ENCODE peak calls at places on chromosome 10, in four cellular contexts. S, V, K and B are unnamed samples.

GRCh38 chr10:78914060-78914378 is 154.7 kb upstream of the ZMIZ1 start:
- DNase-seq in S (no peak), V (peak; percentile 71), K (no peak), B (no peak)

GRCh38 chr10:118259288-118259906 is 82.7 kb downstream of the FAM204A start:
- DNase-seq in S (no peak), V (no peak), K (peak; percentile 29), B (no peak)

GRCh38 chr10:79394631-79395030 is 47.4 kb downstream of the PPIF start:
- DNase-seq in S (no peak), V (peak; percentile 16), K (no peak), B (no peak)

GRCh38 chr10:24721254-24722106 is 2.2 kb downstream of the ARHGAP21 start:
- DNase-seq in S (no peak), V (peak; percentile 78), K (peak; percentile 45), B (no peak)

GRCh38 chr10:55631071-55631654 is 729.9 kb downstream of the ZWINT start:
- DNase-seq in S (no peak), V (peak; percentile 80), K (peak; percentile 70), B (no peak)

GRCh38 chr10:110870823-110871235 is 899 bp upstream of the PDCD4 start:
- DNase-seq in S (no peak), V (no peak), K (no peak), B (no peak)

GRCh38 chr10:13674645-13675588 is 88.2 kb downstream of the PRPF18 start:
- DNase-seq in S (no peak), V (peak; percentile 7), K (no peak), B (no peak)

GRCh38 chr10:48364659-48365405 is 58.4 kb downstream of the MAPK8 start:
- DNase-seq in S (no peak), V (no peak), K (peak; percentile 53), B (peak; percentile 38)

GRCh38 chr10:42975005-42975493 is 101.8 kb upstream of the RET start:
- DNase-seq in S (no peak), V (peak; percentile 63), K (no peak), B (no peak)

GRCh38 chr10:62437696-62438095 is 63.5 kb downstream of the ZNF365 start:
- DNase-seq in S (peak; percentile 96), V (no peak), K (peak; percentile 68), B (peak; percentile 56)

GRCh38 chr10:79074732-79075131 is 6.0 kb downstream of the ZMIZ1 start:
- DNase-seq in S (no peak), V (no peak), K (no peak), B (no peak)

GRCh38 chr10:60186315-60187071 is 203.2 kb downstream of the ANK3 start:
- DNase-seq in S (peak; percentile 14), V (no peak), K (peak; percentile 54), B (no peak)

GRCh38 chr10:132592790-132593788 is 55.5 kb downstream of the INPP5A start:
- DNase-seq in S (no peak), V (peak; percentile 80), K (no peak), B (no peak)

GRCh38 chr10:785539-786214 is 96.2 kb upstream of the DIP2C start:
- DNase-seq in S (no peak), V (no peak), K (no peak), B (no peak)

GRCh38 chr10:48444266-48444665 is 137.8 kb downstream of the MAPK8 start:
- DNase-seq in S (peak; percentile 10), V (no peak), K (peak; percentile 57), B (no peak)

GRCh38 chr10:64501807-64502206 is 980.6 kb downstream of the REEP3 start:
- DNase-seq in S (no peak), V (no peak), K (no peak), B (no peak)

GRCh38 chr10:94133239-94133638 is 139.5 kb downstream of the PLCE1 start:
- DNase-seq in S (no peak), V (no peak), K (no peak), B (no peak)

GRCh38 chr10:12590682-12591642 is 241.6 kb downstream of the CAMK1D start:
- DNase-seq in S (no peak), V (no peak), K (no peak), B (no peak)

GRCh38 chr10:78045237-78045636 is 11.6 kb downstream of the RPS24 start:
- DNase-seq in S (no peak), V (no peak), K (no peak), B (no peak)

GRCh38 chr10:27819781-27820531 is 74.3 kb upstream of the MKX start:
- DNase-seq in S (peak; percentile 81), V (no peak), K (no peak), B (no peak)

GRCh38 chr10:72265508-72265907 is 8.2 kb upstream of the DDIT4 start:
- DNase-seq in S (no peak), V (no peak), K (no peak), B (no peak)

GRCh38 chr10:128066954-128067382 is 59.3 kb downstream of the MKI67 start:
- DNase-seq in S (no peak), V (peak; percentile 66), K (no peak), B (no peak)

GRCh38 chr10:131424053-131424452 is 112.5 kb upstream of the TCERG1L start:
- DNase-seq in S (no peak), V (peak; percentile 73), K (no peak), B (no peak)

GRCh38 chr10:64112697-64113367 is 591.6 kb downstream of the REEP3 start:
- DNase-seq in S (no peak), V (no peak), K (no peak), B (no peak)

GRCh38 chr10:19816420-19817250 is at the start of gene PLXDC2:
- DNase-seq in S (no peak), V (peak; percentile 86), K (peak; percentile 25), B (no peak)

GRCh38 chr10:87632439-87632838 is 27.2 kb upstream of the PAPSS2 start:
- DNase-seq in S (no peak), V (no peak), K (no peak), B (no peak)

GRCh38 chr10:71423268-71423667 is 26.5 kb downstream of the CDH23 start:
- DNase-seq in S (no peak), V (peak; percentile 31), K (no peak), B (no peak)

GRCh38 chr10:96642973-96643372 is 56.2 kb upstream of the TM9SF3 start:
- DNase-seq in S (no peak), V (peak; percentile 94), K (peak; percentile 51), B (no peak)

GRCh38 chr10:114551310-114551972 is 106.6 kb downstream of the ABLIM1 start:
- DNase-seq in S (no peak), V (no peak), K (no peak), B (no peak)

GRCh38 chr10:16792675-16793074 is 24.5 kb downstream of the RSU1 start:
- DNase-seq in S (peak; percentile 27), V (no peak), K (no peak), B (no peak)

GRCh38 chr10:11810313-11810766 is 12.8 kb upstream of the PROSER2 start:
- DNase-seq in S (no peak), V (no peak), K (peak; percentile 56), B (no peak)

GRCh38 chr10:114420811-114421485 is 16.6 kb upstream of the AFAP1L2 start:
- DNase-seq in S (no peak), V (no peak), K (no peak), B (no peak)

GRCh38 chr10:123607386-123607785 is 58.8 kb upstream of the GPR26 start:
- DNase-seq in S (no peak), V (no peak), K (no peak), B (no peak)

GRCh38 chr10:88147000-88147798 is 283.8 kb downstream of the PTEN start:
- DNase-seq in S (no peak), V (no peak), K (no peak), B (no peak)

GRCh38 chr10:71203716-71204115 is 8.7 kb upstream of the UNC5B start:
- DNase-seq in S (no peak), V (peak; percentile 51), K (no peak), B (no peak)

GRCh38 chr10:49008505-49009202 is 69.0 kb upstream of the LRRC18 start:
- DNase-seq in S (no peak), V (no peak), K (no peak), B (no peak)

GRCh38 chr10:62155054-62155453 is 113.6 kb downstream of the RTKN2 start:
- DNase-seq in S (no peak), V (no peak), K (no peak), B (no peak)

GRCh38 chr10:80409121-80409520 is 770 bp downstream of the PRXL2A start:
- DNase-seq in S (no peak), V (no peak), K (no peak), B (no peak)
- H3K4me3 ChIP-seq in S (no peak overlapping the region), V (peak overlapping the region; percentile 69), K (peak overlapping the region; percentile 73), B (peak overlapping the region; percentile 65)

GRCh38 chr10:50619171-50619570 is 4.6 kb downstream of the SGMS1 start:
- DNase-seq in S (no peak), V (no peak), K (no peak), B (no peak)

GRCh38 chr10:50619882-50620281 is 3.9 kb downstream of the SGMS1 start:
- DNase-seq in S (no peak), V (no peak), K (no peak), B (no peak)

GRCh38 chr10:50615654-50616053 is 8.1 kb downstream of the SGMS1 start:
- DNase-seq in S (no peak), V (no peak), K (no peak), B (no peak)

GRCh38 chr10:50620899-50621298 is 2.9 kb downstream of the SGMS1 start:
- DNase-seq in S (no peak), V (no peak), K (no peak), B (no peak)

DNA sequence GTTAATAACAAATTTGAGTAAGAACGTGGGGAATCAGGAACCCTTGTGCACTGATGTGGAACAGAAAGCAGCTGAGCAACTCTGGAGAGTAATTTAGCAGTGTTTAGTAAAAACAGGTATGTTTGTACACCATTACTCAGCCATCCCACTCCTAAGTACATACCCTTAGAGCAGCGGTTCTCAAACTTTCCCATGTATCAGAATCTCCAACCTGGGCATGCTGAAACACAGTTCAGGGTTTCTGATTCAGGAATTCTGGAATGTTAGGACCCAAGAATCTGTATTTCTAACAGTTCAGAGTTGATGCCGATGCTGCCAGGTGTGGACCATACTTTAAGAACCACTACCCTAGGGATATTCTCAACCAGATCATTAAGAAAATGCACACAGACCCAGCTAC is 5.1 kb downstream of the SGMS1 start:
- DNase-seq in S (no peak), V (no peak), K (no peak), B (no peak)
- H3K4me3 ChIP-seq in S (no peak overlapping the region), V (no peak overlapping the region), K (no peak overlapping the region), B (no peak overlapping the region)

GRCh38 chr10:7666253-7667023 is at the start of gene ITIH5:
- DNase-seq in S (no peak), V (no peak), K (no peak), B (no peak)
- H3K4me3 ChIP-seq in S (no peak within 1 kb of the TSS), V (peak within 1 kb of the TSS; percentile 31), K (peak within 1 kb of the TSS; percentile 62), B (peak within 1 kb of the TSS; percentile 30)

DNA sequence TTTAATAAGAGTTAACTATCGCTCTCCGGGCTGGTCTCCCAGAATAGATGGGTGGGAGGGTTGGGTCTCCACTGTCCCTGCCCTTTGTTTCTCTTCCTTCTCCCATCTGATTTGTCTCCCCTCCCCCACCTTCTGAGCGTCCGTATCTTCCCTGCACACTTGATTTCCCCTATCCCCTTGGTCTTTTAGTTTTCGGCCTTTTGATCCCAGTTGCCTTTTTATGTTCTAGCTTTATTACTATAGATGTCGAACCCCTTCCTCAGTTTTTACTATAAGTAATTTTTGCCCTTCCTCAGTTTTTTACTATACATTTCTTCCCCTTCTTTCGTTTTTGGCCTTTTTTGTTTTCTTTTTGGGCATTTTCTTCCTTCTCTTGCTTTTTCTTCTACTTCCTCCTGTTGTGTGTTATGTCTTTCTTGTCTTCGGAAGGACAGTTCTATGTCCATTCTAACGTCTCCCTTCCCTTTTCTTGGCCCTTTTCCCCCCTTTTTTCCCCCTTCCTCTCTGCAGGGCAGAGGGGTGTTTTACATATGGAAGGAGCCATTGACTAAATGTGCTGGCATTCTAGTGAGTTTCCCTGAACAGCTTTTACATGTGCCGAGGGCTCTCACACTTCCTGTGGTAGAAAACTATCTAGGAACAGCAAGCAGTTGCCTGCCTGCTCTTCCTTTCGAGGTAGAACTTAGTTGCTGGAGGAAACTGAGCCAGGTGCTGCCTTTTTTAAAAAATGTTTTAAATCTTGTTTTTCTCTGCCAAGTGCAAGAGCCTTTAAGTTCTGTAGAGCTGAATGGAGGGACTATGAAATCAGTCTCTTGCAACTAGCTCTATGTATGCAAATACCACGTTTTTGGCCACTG is 2.8 kb downstream of the TET1 start:
- DNase-seq in S (no peak), V (no peak), K (no peak), B (no peak)
- H3K4me3 ChIP-seq in S (no peak overlapping the region), V (no peak overlapping the region), K (no peak overlapping the region), B (peak overlapping the region; percentile 86)